ENCODE peak calls at places on chromosome 1, in nine cellular contexts. H is NCI-H345; R is body of pancreas; X is activated CD4-positive, alpha-beta T cell treated with anti-CD3 and anti-CD28 coated beads for 1 hour; S is stimulated activated CD4-positive, alpha-beta T cell treated with anti-CD3 and anti-CD28 coated beads, Interleukin-15, amount 100 ng/mL, for 1 hour; T is dermis microvascular lymphatic vessel endothelial cell; L is RWPE1; O is ovary; C is stimulated activated CD8-positive, alpha-beta memory T cell treated with anti-CD3 and anti-CD28 coated beads, Interleukin-7, amount 100 ng/mL, for 1 hour. M is an unnamed sample.

GRCh38 chr1:192123212-192123611 is 35.0 kb upstream of the RGS18 start:
- DNase-seq in O (no peak), C (no peak), L (no peak), H (no peak), X (no peak), T (no peak), S (no peak), R (no peak), M (no peak)

GRCh38 chr1:84862810-84863251 is 30.2 kb downstream of the LPAR3 start:
- DNase-seq in O (no peak), L (no peak), T (no peak), X (peak; percentile 29), R (no peak), C (no peak), S (no peak), H (no peak), M (no peak)

GRCh38 chr1:90201467-90202358 is 206.8 kb downstream of the ZNF326 start:
- DNase-seq in R (no peak), L (no peak), X (no peak), O (no peak), T (no peak), C (no peak), H (no peak), S (no peak), M (no peak)

GRCh38 chr1:35359995-35360394 is 91.5 kb downstream of the ZMYM4 start:
- DNase-seq in R (no peak), H (no peak), C (no peak), T (no peak), O (no peak), S (no peak), X (no peak), L (no peak), M (no peak)

GRCh38 chr1:200226268-200226968 is 183.4 kb downstream of the ZNF281 start:
- DNase-seq in R (no peak), T (no peak), H (no peak), X (no peak), L (no peak), O (no peak), S (no peak), C (no peak), M (no peak)

GRCh38 chr1:18849252-18849651 is 10.2 kb downstream of the TAS1R2 start:
- DNase-seq in X (no peak), C (no peak), H (no peak), L (no peak), S (no peak), T (no peak), O (no peak), R (no peak), M (no peak)

GRCh38 chr1:200890818-200891773 is 3.6 kb upstream of the INAVA start:
- DNase-seq in R (peak; percentile 48), C (no peak), T (no peak), X (no peak), H (no peak), S (no peak), L (peak; percentile 67), O (no peak), M (peak; percentile 61)

GRCh38 chr1:20149601-20150325 is 10.6 kb downstream of the PLA2G2F start:
- DNase-seq in R (no peak), T (no peak), L (no peak), S (no peak), C (no peak), H (no peak), O (no peak), X (no peak), M (no peak)

GRCh38 chr1:84101204-84101603 is 42.9 kb upstream of the PRKACB start:
- DNase-seq in C (no peak), S (no peak), X (no peak), H (no peak), O (no peak), T (no peak), R (no peak), L (no peak), M (no peak)

GRCh38 chr1:21764615-21765423 is 18.1 kb downstream of the USP48 start:
- DNase-seq in T (peak; percentile 75), L (peak; percentile 68), O (no peak), C (no peak), S (no peak), H (peak; percentile 21), R (peak; percentile 68), X (no peak), M (peak; percentile 41)

GRCh38 chr1:241677171-241677570 is 25.1 kb downstream of the WDR64 start:
- DNase-seq in H (no peak), C (no peak), T (no peak), O (no peak), R (no peak), S (no peak), L (no peak), X (no peak), M (no peak)

GRCh38 chr1:229102741-229103480 is 168.0 kb upstream of the RAB4A start:
- DNase-seq in H (no peak), T (no peak), O (no peak), L (no peak), R (no peak), C (no peak), S (no peak), X (no peak), M (no peak)

GRCh38 chr1:39398278-39399010 is 93.0 kb upstream of the BMP8A start:
- DNase-seq in L (peak; percentile 96), S (no peak), X (no peak), H (no peak), R (peak; percentile 55), T (no peak), C (no peak), O (no peak), M (peak; percentile 15)

GRCh38 chr1:183804916-183805734 is at the start of gene RGL1:
- DNase-seq in H (peak; percentile 77), R (peak; percentile 38), C (no peak), O (peak; percentile 75), L (peak; percentile 32), X (no peak), T (peak; percentile 60), S (no peak), M (peak; percentile 46)

GRCh38 chr1:16120940-16121410 is 34.9 kb downstream of the EPHA2 start:
- DNase-seq in C (no peak), T (no peak), O (no peak), L (no peak), X (no peak), H (peak; percentile 85), R (peak; percentile 40), S (no peak), M (no peak)

GRCh38 chr1:30733520-30733919 is 10.1 kb upstream of the MATN1 start:
- DNase-seq in X (no peak), L (no peak), T (no peak), H (no peak), O (no peak), S (no peak), R (no peak), C (no peak), M (no peak)

GRCh38 chr1:205430631-205431305 is 8.9 kb upstream of the LEMD1 start:
- DNase-seq in L (peak; percentile 63), H (peak; percentile 8), C (peak; percentile 28), R (peak; percentile 75), X (peak; percentile 23), S (peak; percentile 16), O (peak; percentile 78), T (peak; percentile 11), M (no peak)

GRCh38 chr1:56404561-56405030 is 174.8 kb downstream of the PLPP3 start:
- DNase-seq in R (no peak), H (no peak), S (no peak), X (no peak), T (no peak), O (no peak), C (no peak), L (no peak), M (no peak)

GRCh38 chr1:240608707-240609106 is 3.2 kb downstream of the GREM2 start:
- DNase-seq in X (no peak), O (no peak), L (no peak), T (no peak), C (no peak), H (peak; percentile 21), R (no peak), S (no peak), M (no peak)

GRCh38 chr1:209808059-209808494 is 2.1 kb upstream of the IRF6 start:
- DNase-seq in X (no peak), L (peak; percentile 92), O (no peak), C (no peak), H (peak; percentile 71), R (no peak), T (peak; percentile 64), S (no peak), M (peak; percentile 74)

GRCh38 chr1:2805801-2806430 is 4.4 kb upstream of the TTC34 start:
- DNase-seq in C (no peak), O (no peak), R (no peak), H (no peak), T (no peak), S (no peak), L (no peak), X (no peak), M (no peak)

GRCh38 chr1:184759097-184759496 is 4.4 kb upstream of the EDEM3 start:
- DNase-seq in T (no peak), R (no peak), L (no peak), O (no peak), S (no peak), X (no peak), H (no peak), C (no peak), M (no peak)

GRCh38 chr1:70277875-70278274 is 56.7 kb downstream of the SRSF11 start:
- DNase-seq in O (no peak), H (no peak), L (no peak), S (no peak), X (no peak), T (no peak), R (no peak), C (no peak), M (no peak)

GRCh38 chr1:3348196-3348865 is 106.1 kb upstream of the ARHGEF16 start:
- DNase-seq in R (no peak), O (no peak), H (no peak), T (no peak), S (no peak), C (no peak), L (no peak), X (no peak), M (no peak)

GRCh38 chr1:160125761-160126160 is 10.2 kb downstream of the ATP1A2 start:
- DNase-seq in O (no peak), L (no peak), S (no peak), X (no peak), H (no peak), T (no peak), C (no peak), R (no peak), M (no peak)

GRCh38 chr1:207911983-207912760 is 1.2 kb upstream of the CD34 start:
- DNase-seq in R (no peak), H (no peak), S (no peak), O (no peak), C (no peak), L (no peak), T (no peak), X (no peak), M (no peak)

GRCh38 chr1:46181343-46182260 is 5.3 kb upstream of the P3R3URF start:
- DNase-seq in C (no peak), S (no peak), L (no peak), H (no peak), R (no peak), T (no peak), O (no peak), X (no peak), M (peak; percentile 87)

GRCh38 chr1:53505891-53506290 is 46.7 kb downstream of the DMRTB1 start:
- DNase-seq in T (no peak), L (no peak), R (no peak), H (no peak), S (no peak), C (no peak), X (no peak), O (no peak), M (no peak)

GRCh38 chr1:206000641-206001339 is 2.4 kb downstream of the RAB7B start:
- DNase-seq in H (no peak), L (peak; percentile 46), T (no peak), R (no peak), X (no peak), C (no peak), O (no peak), S (no peak), M (no peak)

GRCh38 chr1:101257500-101258325 is 20.9 kb downstream of the S1PR1 start:
- DNase-seq in C (no peak), T (no peak), L (no peak), R (no peak), S (no peak), O (no peak), H (no peak), X (no peak), M (no peak)

GRCh38 chr1:40806724-40807675 is 23.4 kb downstream of the KCNQ4 start:
- DNase-seq in X (no peak), O (peak; percentile 54), T (no peak), H (no peak), C (no peak), S (no peak), L (no peak), R (no peak), M (no peak)